ENCODE peak calls at places on chromosomes 7 and 10, in nine cellular contexts. Y is transverse colon, O is stomach, P is A549, A is sigmoid colon, M is H54, N is prostate gland, J is HCT116, H is esophagus muscularis mucosa. F is an unnamed sample.

GRCh38 chr7:35819310-35819709 is 18.5 kb downstream of the SEPTIN7 start:
- DNase-seq in N (no peak), A (no peak), J (no peak), P (no peak), H (no peak), Y (no peak), M (no peak), O (no peak), F (no peak)

GRCh38 chr10:89963446-89964102 is 262.2 kb downstream of the KIF20B start:
- DNase-seq in Y (no peak), N (no peak), M (no peak), H (no peak), A (no peak), J (no peak), P (no peak), O (no peak), F (no peak)

GRCh38 chr10:103458720-103459119 is at the start of gene CALHM1:
- DNase-seq in N (no peak), P (no peak), A (no peak), H (no peak), M (no peak), Y (no peak), O (no peak), J (no peak), F (no peak)

GRCh38 chr10:61067683-61068336 is 123.8 kb upstream of the RHOBTB1 start:
- DNase-seq in J (no peak), Y (no peak), N (no peak), O (no peak), P (peak), H (no peak), A (no peak), M (no peak), F (no peak)

GRCh38 chr10:6068422-6068821 is 6.3 kb upstream of the IL2RA start:
- DNase-seq in J (no peak), O (peak), N (no peak), P (no peak), H (no peak), M (no peak), Y (peak), A (peak), F (no peak)

GRCh38 chr7:31204066-31204465 is 136.5 kb downstream of the NEUROD6 start:
- DNase-seq in P (no peak), A (no peak), O (no peak), M (no peak), J (no peak), H (no peak), Y (no peak), N (no peak), F (no peak)

GRCh38 chr7:137851361-137851945 is 4.7 kb upstream of the DGKI start:
- DNase-seq in O (no peak), N (no peak), A (no peak), P (no peak), Y (no peak), M (no peak), J (no peak), H (no peak), F (no peak)

GRCh38 chr10:29254123-29255046 is 34.5 kb upstream of the LYZL1 start:
- DNase-seq in M (no peak), P (peak), O (no peak), J (no peak), Y (no peak), N (no peak), H (no peak), A (no peak), F (peak)

GRCh38 chr7:122258971-122259370 is 45.6 kb downstream of the FEZF1 start:
- DNase-seq in A (no peak), J (no peak), O (no peak), H (no peak), P (no peak), Y (no peak), M (no peak), N (no peak), F (no peak)

GRCh38 chr10:101644002-101644401 is 51.0 kb downstream of the FBXW4 start:
- DNase-seq in A (peak), Y (no peak), O (no peak), H (no peak), P (no peak), M (no peak), J (no peak), N (no peak), F (no peak)

GRCh38 chr7:18458830-18459229 is 36.7 kb upstream of the HDAC9 start:
- DNase-seq in N (no peak), H (no peak), O (no peak), Y (no peak), P (no peak), J (no peak), A (no peak), M (peak), F (no peak)

GRCh38 chr7:67950321-67951083 is 953.9 kb downstream of the TYW1 start:
- DNase-seq in P (no peak), O (no peak), N (no peak), H (no peak), Y (no peak), M (no peak), A (no peak), J (no peak), F (no peak)

GRCh38 chr10:18583575-18584270 is 67.7 kb downstream of the NSUN6 start:
- DNase-seq in O (no peak), M (no peak), A (no peak), P (no peak), N (no peak), J (no peak), Y (no peak), H (no peak), F (no peak)

GRCh38 chr10:5545011-5545410 is 20.2 kb downstream of the CALML3 start:
- DNase-seq in J (no peak), N (no peak), P (no peak), O (peak), A (peak), H (no peak), Y (peak), M (no peak), F (no peak)

GRCh38 chr7:143433759-143434158 is 9.5 kb upstream of the TAS2R60 start:
- DNase-seq in P (no peak), Y (no peak), A (no peak), N (no peak), H (no peak), M (no peak), O (no peak), J (no peak), F (no peak)

GRCh38 chr7:133023370-133024075 is 58.4 kb downstream of the CHCHD3 start:
- DNase-seq in M (no peak), O (no peak), A (no peak), Y (no peak), J (no peak), H (no peak), P (no peak), N (no peak), F (no peak)

GRCh38 chr10:44853148-44853734 is 57.9 kb upstream of the TMEM72 start:
- DNase-seq in N (no peak), H (no peak), J (no peak), P (no peak), A (no peak), Y (no peak), M (no peak), O (no peak), F (no peak)

GRCh38 chr10:22515009-22515408 is 169.7 kb downstream of the SPAG6 start:
- DNase-seq in N (peak), P (no peak), J (no peak), M (no peak), Y (no peak), A (no peak), H (no peak), O (no peak), F (no peak)

GRCh38 chr7:51324206-51324884 is 7.7 kb upstream of the COBL start:
- DNase-seq in H (no peak), P (no peak), A (no peak), O (no peak), Y (no peak), N (no peak), J (no peak), M (no peak), F (no peak)

GRCh38 chr10:14749051-14749809 is 25.5 kb downstream of the FAM107B start:
- DNase-seq in N (no peak), A (no peak), O (peak), Y (peak), J (no peak), P (peak), M (no peak), H (no peak), F (no peak)

GRCh38 chr10:70587045-70587658 is 15.4 kb downstream of the PRF1 start:
- DNase-seq in P (no peak), O (no peak), A (no peak), J (no peak), M (no peak), Y (no peak), H (no peak), N (no peak), F (no peak)

GRCh38 chr7:1101580-1102431 is 13.9 kb downstream of the GPER1 start:
- DNase-seq in P (no peak), J (no peak), O (peak), A (no peak), Y (no peak), N (no peak), M (no peak), H (no peak), F (no peak)

GRCh38 chr10:68202965-68203358 is 29.0 kb downstream of the ATOH7 start:
- DNase-seq in O (no peak), J (no peak), N (no peak), P (no peak), M (peak), H (no peak), A (no peak), Y (no peak), F (no peak)

GRCh38 chr7:150986099-150986512 is 4.7 kb upstream of the NOS3 start:
- DNase-seq in Y (peak), H (no peak), N (no peak), M (no peak), O (peak), J (no peak), P (peak), A (no peak), F (peak)

GRCh38 chr10:73889014-73889413 is 14.7 kb upstream of the CAMK2G start:
- DNase-seq in N (peak), H (no peak), Y (peak), A (peak), O (peak), M (peak), J (peak), P (peak), F (no peak)

GRCh38 chr7:28348631-28349030 is 63.7 kb upstream of the CREB5 start:
- DNase-seq in P (no peak), O (peak), N (peak), J (no peak), Y (no peak), M (no peak), A (no peak), H (no peak), F (no peak)

GRCh38 chr10:3241128-3242057 is 68.8 kb upstream of the PITRM1 start:
- DNase-seq in O (no peak), J (no peak), N (no peak), Y (no peak), H (no peak), A (no peak), M (no peak), P (no peak), F (no peak)

GRCh38 chr10:31623466-31623865 is 304.4 kb downstream of the ZEB1 start:
- DNase-seq in H (no peak), J (no peak), M (no peak), A (peak), N (no peak), P (no peak), Y (no peak), O (no peak), F (no peak)

GRCh38 chr7:156578978-156579430 is 61.6 kb upstream of the RNF32 start:
- DNase-seq in O (no peak), Y (no peak), H (no peak), M (no peak), J (no peak), A (no peak), N (no peak), P (no peak), F (no peak)

GRCh38 chr10:86798030-86798429 is 41.6 kb downstream of the BMPR1A start:
- DNase-seq in J (no peak), N (no peak), H (no peak), O (no peak), M (no peak), A (no peak), P (no peak), Y (no peak), F (no peak)
- TF ChIP-seq POLR2A in J (no peak), N (no peak), H (no peak), O (no peak), M (no peak), A (no peak), P (no peak), Y (no peak), F (no peak)

GRCh38 chr10:24722131-24722675 is 1.5 kb downstream of the ARHGAP21 start:
- DNase-seq in N (no peak), O (no peak), J (no peak), A (no peak), Y (no peak), P (peak), H (peak), M (no peak), F (no peak)

GRCh38 chr10:24722676-24723385 is 856 bp downstream of the ARHGAP21 start:
- DNase-seq in N (peak), H (no peak), O (peak), A (peak), M (no peak), Y (peak), J (no peak), P (peak), F (peak)

GRCh38 chr10:24723386-24723787 is 300 bp downstream of the ARHGAP21 start:
- DNase-seq in O (peak), H (no peak), P (no peak), N (no peak), J (no peak), A (peak), M (no peak), Y (peak), F (peak)

GRCh38 chr10:24724381-24725228 is 918 bp upstream of the ARHGAP21 start:
- DNase-seq in H (peak), Y (peak), M (peak), N (peak), O (peak), A (peak), P (peak), J (peak), F (peak)

DNA sequence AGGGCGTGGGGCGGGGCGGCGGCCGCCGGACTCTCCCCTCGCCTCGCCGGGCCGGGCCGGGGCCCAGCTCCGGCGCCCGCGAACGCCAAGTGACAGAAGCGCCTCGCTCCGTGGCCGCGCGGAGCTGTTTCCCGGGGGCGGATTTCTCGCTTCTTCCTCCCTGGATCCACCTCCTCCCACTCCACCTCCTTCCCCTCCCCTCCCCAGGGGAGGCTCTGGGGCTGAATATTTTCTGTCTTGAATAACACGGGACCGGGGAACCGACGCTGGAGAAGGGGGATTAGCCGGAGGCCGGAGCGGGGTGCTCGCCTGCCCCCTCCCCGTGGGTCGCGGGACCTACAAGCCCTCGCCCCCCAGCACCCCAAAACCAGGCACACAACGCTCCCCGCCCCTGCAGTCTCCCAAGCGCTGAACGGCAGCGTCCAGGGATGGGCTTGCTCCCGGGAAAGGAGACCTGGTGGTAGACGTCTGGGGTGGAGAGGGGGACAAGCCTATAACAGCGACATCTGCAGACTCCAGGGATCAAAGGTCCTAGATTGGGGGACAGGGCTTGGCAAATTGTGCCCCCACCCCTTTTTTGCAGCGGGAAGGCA is at the start of gene ARHGAP21:
- DNase-seq in H (no peak), J (no peak), M (no peak), P (peak), O (peak), Y (peak), N (peak), A (peak), F (peak)
- TF ChIP-seq POLR2A in H (no peak), J (no peak), M (peak), P (no peak), O (no peak), Y (no peak), N (peak), A (peak), F (no peak)

DNA sequence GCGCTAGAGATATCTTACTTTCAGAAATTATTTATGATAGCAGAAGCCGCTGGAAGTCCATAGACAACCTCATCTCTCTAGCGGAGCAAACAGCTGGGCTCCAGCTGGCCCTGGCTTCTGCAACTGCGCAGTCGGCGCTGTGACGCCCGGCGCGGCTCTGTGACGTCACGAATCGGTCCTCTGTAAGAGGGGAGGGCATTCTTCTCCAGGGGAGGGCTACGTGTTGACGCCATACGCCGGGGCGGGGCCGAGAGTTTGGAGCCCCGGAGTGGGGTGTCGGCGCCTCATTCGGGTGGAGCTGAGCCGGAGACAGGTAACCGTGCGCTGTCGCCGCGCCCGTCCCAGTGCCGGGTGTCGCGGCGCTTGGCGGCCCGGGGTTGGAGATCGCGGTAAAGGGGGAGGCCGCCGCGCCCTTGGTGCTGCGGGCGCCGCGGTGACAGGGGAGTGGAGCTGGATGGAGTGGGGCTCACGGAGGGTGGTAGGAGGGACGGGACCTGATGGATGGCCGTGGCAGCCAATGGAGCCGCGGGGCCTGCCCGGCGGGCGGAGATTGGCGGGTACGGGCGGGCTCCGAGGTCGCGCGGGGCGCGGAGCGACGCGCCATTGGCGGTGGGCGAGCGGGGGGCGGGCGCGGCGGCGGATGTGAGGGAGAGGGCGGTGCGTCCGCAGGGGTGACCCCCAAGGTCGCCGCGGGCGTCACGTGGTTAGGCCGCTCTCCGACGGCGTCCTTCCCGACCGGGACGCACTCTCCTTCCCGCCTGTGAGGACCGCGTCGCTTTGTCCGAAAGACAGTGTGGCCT is at the start of gene OGDH:
- DNase-seq in M (peak), N (peak), Y (peak), J (peak), O (peak), A (peak), H (peak), P (peak), F (peak)
- TF ChIP-seq POLR2A in M (peak), N (peak), Y (peak), J (peak), O (no peak), A (peak), H (peak), P (peak), F (peak)

DNA sequence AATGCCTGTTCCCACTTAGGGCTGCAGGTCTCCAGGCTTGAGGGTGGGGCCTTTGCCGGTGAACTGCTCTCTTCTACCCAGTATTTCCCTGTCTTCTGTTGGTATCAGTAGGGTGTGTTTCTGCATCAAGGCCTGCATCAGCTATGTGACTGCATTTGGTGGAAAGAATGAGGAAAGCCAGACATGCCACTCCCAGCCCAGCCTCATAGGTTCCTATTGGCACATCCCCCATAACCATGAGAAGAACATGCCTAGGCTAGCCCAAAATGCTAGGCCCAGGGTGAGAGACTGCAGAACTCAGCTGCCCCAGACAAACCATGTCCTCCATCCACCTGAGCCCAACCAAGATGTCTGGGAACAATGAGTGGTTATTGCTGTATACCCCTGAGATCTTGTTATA is 380.3 kb upstream of the ADARB2 start:
- DNase-seq in M (no peak), H (peak), P (no peak), N (no peak), O (no peak), J (no peak), A (no peak), Y (no peak), F (no peak)
- TF ChIP-seq POLR2A in M (no peak), H (no peak), P (no peak), N (no peak), O (no peak), J (no peak), A (no peak), Y (no peak), F (no peak)

DNA sequence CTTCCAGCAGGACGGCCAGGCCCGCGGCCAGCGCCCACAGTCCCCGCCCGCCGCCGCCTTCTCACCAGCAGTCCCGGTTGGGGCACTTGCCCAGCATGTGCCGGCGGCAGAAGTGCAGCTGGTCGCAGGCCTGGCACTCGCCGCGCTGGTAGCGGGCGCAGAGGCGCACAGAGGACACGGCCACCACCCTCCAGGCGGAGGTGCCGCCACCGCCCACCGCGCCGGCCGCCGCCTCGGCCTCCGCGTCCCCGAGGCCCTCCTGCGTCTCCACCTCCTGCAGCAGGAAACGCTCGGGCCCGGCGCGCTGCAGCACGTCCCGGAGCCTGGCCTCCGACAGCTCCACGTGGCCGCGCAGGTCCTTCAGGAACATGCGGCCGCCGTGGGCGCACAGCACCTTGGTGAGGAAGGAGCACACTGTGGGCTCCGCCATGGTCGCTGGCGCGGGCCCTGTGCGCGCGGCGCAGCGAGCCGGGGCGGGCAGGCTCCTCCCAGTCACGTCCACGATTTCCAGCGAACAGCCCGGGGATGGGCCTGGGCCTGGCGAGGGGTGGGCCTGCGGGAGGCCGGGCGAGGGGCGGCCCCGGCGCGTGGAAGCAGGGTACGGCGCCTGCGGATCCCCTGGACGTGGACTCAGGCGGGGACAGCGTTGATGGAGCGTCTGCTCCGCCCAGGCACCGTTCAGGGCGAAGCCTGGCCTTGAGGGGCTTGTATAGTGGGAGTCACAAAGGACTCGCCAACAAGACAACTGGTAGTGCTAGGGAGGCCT is at the start of gene ZC3HAV1L:
- DNase-seq in H (no peak), J (peak), O (peak), N (peak), M (no peak), P (peak), A (peak), Y (peak), F (peak)
- TF ChIP-seq POLR2A in H (no peak), J (peak), O (no peak), N (peak), M (peak), P (peak), A (no peak), Y (peak), F (peak)

GRCh38 chr7:155226261-155227003 is 71.2 kb upstream of the INSIG1 start:
- DNase-seq in A (peak), Y (no peak), J (no peak), N (no peak), P (no peak), H (no peak), O (no peak), M (no peak), F (no peak)
- TF ChIP-seq POLR2A in A (no peak), Y (no peak), J (no peak), N (no peak), P (no peak), H (no peak), O (no peak), M (no peak), F (no peak)

F was measured in erythroblast.